ENCODE peak calls at places on chromosomes 11 and 22, in nine cellular contexts. K is posterior cingulate gyrus; P is heart left ventricle; Z is CD8-positive, alpha-beta memory T cell; L is Jurkat, Clone E6-1; V is sigmoid colon; I is kidney glomerular epithelial cell; B is transverse colon; G is trophoblast cell. R is an unnamed sample.
A peak's percentile ranks its signal among the peaks of the same experiment; 100 is the strongest.

GRCh38 chr22:43892183-43892894 is 526 bp upstream of the PNPLA5 start:
- DNase-seq in K (no peak), P (no peak), Z (no peak), L (no peak), V (no peak), I (no peak), B (no peak), G (no peak), R (no peak)

GRCh38 chr11:70153133-70153727 is 49.9 kb upstream of the FADD start:
- DNase-seq in K (no peak), P (no peak), Z (no peak), L (no peak), V (no peak), I (no peak), B (no peak), G (no peak), R (no peak)

GRCh38 chr11:35766651-35767050 is 104.1 kb downstream of the TRIM44 start:
- DNase-seq in K (no peak), P (no peak), Z (no peak), L (no peak), V (no peak), I (no peak), B (no peak), G (no peak), R (no peak)

GRCh38 chr22:26751217-26751616 is 93.8 kb downstream of the MIAT start:
- DNase-seq in K (peak; percentile 15), P (peak; percentile 39), Z (no peak), L (no peak), V (no peak), I (peak; percentile 90), B (no peak), G (no peak), R (no peak)

GRCh38 chr22:47038206-47038835 is 275.9 kb downstream of the TBC1D22A start:
- DNase-seq in K (no peak), P (peak; percentile 7), Z (no peak), L (no peak), V (peak; percentile 27), I (no peak), B (no peak), G (no peak), R (no peak)

GRCh38 chr22:24391836-24392217 is 35.6 kb upstream of the ADORA2A start:
- DNase-seq in K (no peak), P (peak; percentile 20), Z (no peak), L (no peak), V (no peak), I (peak; percentile 8), B (no peak), G (no peak), R (no peak)

GRCh38 chr22:38870312-38870741 is 1.7 kb downstream of the CBX6 start:
- DNase-seq in K (peak; percentile 80), P (peak; percentile 91), Z (peak; percentile 74), L (peak; percentile 76), V (peak; percentile 94), I (peak; percentile 80), B (peak; percentile 93), G (peak; percentile 94), R (peak; percentile 95)

GRCh38 chr22:47333625-47334024 is 571.2 kb downstream of the TBC1D22A start:
- DNase-seq in K (no peak), P (no peak), Z (no peak), L (no peak), V (no peak), I (no peak), B (no peak), G (no peak), R (no peak)

GRCh38 chr11:128904872-128905344 is 13.8 kb downstream of the KCNJ5 start:
- DNase-seq in K (no peak), P (peak; percentile 64), Z (no peak), L (no peak), V (no peak), I (no peak), B (peak; percentile 55), G (peak; percentile 17), R (no peak)

GRCh38 chr11:86800076-86800955 is at the start of gene PRSS23:
- DNase-seq in K (peak; percentile 45), P (peak; percentile 70), Z (peak; percentile 18), L (no peak), V (peak; percentile 88), I (peak; percentile 31), B (peak; percentile 77), G (peak; percentile 60), R (peak; percentile 89)

GRCh38 chr11:97965849-97966646 is 1054.7 kb upstream of the CNTN5 start:
- DNase-seq in K (no peak), P (no peak), Z (no peak), L (no peak), V (no peak), I (peak; percentile 83), B (no peak), G (peak; percentile 65), R (no peak)

GRCh38 chr11:27613670-27613950 is 86.6 kb downstream of the BDNF start:
- DNase-seq in K (no peak), P (no peak), Z (no peak), L (no peak), V (no peak), I (no peak), B (no peak), G (no peak), R (no peak)

GRCh38 chr11:844693-845644 is 2.3 kb downstream of the TSPAN4 start:
- DNase-seq in K (no peak), P (peak; percentile 92), Z (no peak), L (peak; percentile 78), V (peak; percentile 99), I (peak; percentile 61), B (peak; percentile 79), G (peak; percentile 31), R (peak; percentile 97)

GRCh38 chr11:65388731-65389130 is 2.3 kb downstream of the FRMD8 start:
- DNase-seq in K (no peak), P (no peak), Z (no peak), L (no peak), V (no peak), I (no peak), B (no peak), G (no peak), R (no peak)

GRCh38 chr11:77144196-77144853 is 16.3 kb downstream of the MYO7A start:
- DNase-seq in K (no peak), P (no peak), Z (no peak), L (no peak), V (no peak), I (no peak), B (no peak), G (no peak), R (no peak)